ENCODE peak calls at places on chromosomes 13 and 19, in six cellular contexts. T, Z, O, S, H and I are unnamed samples.

GRCh38 chr19:44643605-44644390 is at the start of gene PVR:
- DNase-seq in T (peak), Z (peak), O (peak), S (no peak), H (peak), I (peak)

GRCh38 chr13:32017449-32017848 is 14.1 kb upstream of the FRY start:
- DNase-seq in T (no peak), Z (no peak), O (no peak), S (no peak), H (no peak), I (no peak)

GRCh38 chr19:35856001-35856400 is 710 bp upstream of the KIRREL2 start:
- DNase-seq in T (peak), Z (no peak), O (no peak), S (no peak), H (no peak), I (no peak)

GRCh38 chr13:48531416-48532145 is 1.3 kb downstream of the RCBTB2 start:
- DNase-seq in T (peak), Z (no peak), O (no peak), S (peak), H (no peak), I (no peak)

GRCh38 chr13:46961719-46962118 is 64.9 kb upstream of the HTR2A start:
- DNase-seq in T (no peak), Z (no peak), O (no peak), S (no peak), H (no peak), I (no peak)

GRCh38 chr13:95756072-95756471 is 79.1 kb downstream of the DNAJC3 start:
- DNase-seq in T (no peak), Z (no peak), O (no peak), S (no peak), H (no peak), I (no peak)

GRCh38 chr13:63449549-63449948 is 2033.9 kb upstream of the PCDH20 start:
- DNase-seq in T (no peak), Z (peak), O (no peak), S (no peak), H (no peak), I (no peak)

GRCh38 chr19:49950956-49951526 is 9.9 kb downstream of the SIGLEC11 start:
- DNase-seq in T (no peak), Z (no peak), O (no peak), S (no peak), H (no peak), I (no peak)

GRCh38 chr19:50835785-50836542 is 2.6 kb upstream of the KLK15 start:
- DNase-seq in T (peak), Z (peak), O (peak), S (peak), H (peak), I (peak)

GRCh38 chr19:33427801-33428626 is 54.5 kb downstream of the CEBPG start:
- DNase-seq in T (no peak), Z (no peak), O (no peak), S (no peak), H (peak), I (no peak)

GRCh38 chr19:10259162-10259905 is 7.3 kb downstream of the MRPL4 start:
- DNase-seq in T (peak), Z (peak), O (peak), S (peak), H (peak), I (peak)

GRCh38 chr19:10344780-10345179 is 5.4 kb upstream of the ICAM3 start:
- DNase-seq in T (no peak), Z (no peak), O (no peak), S (no peak), H (no peak), I (no peak)

GRCh38 chr13:99347911-99348451 is 40.8 kb upstream of the GPR183 start:
- DNase-seq in T (no peak), Z (no peak), O (no peak), S (no peak), H (no peak), I (no peak)

GRCh38 chr19:1768248-1768647 is 14.9 kb downstream of the ONECUT3 start:
- DNase-seq in T (peak), Z (no peak), O (no peak), S (no peak), H (no peak), I (no peak)

GRCh38 chr13:98207411-98207810 is 30.3 kb upstream of the RNF113B start:
- DNase-seq in T (no peak), Z (no peak), O (no peak), S (no peak), H (no peak), I (no peak)

GRCh38 chr19:37983916-37984315 is 76.9 kb downstream of the SIPA1L3 start:
- DNase-seq in T (no peak), Z (no peak), O (no peak), S (no peak), H (no peak), I (peak)

GRCh38 chr13:89307278-89307677 is 1636.1 kb downstream of the SLITRK5 start:
- DNase-seq in T (no peak), Z (no peak), O (no peak), S (no peak), H (no peak), I (no peak)

GRCh38 chr13:50149143-50149703 is 134.0 kb downstream of the KCNRG start:
- DNase-seq in T (no peak), Z (no peak), O (no peak), S (no peak), H (no peak), I (no peak)

GRCh38 chr13:74158028-74158427 is 23.8 kb upstream of the KLF12 start:
- DNase-seq in T (peak), Z (no peak), O (no peak), S (no peak), H (peak), I (no peak)

GRCh38 chr13:95317037-95317989 is 16.1 kb upstream of the ABCC4 start:
- DNase-seq in T (no peak), Z (no peak), O (no peak), S (no peak), H (no peak), I (no peak)

GRCh38 chr19:18501832-18502231 is 20.0 kb downstream of the ELL start:
- DNase-seq in T (no peak), Z (no peak), O (peak), S (no peak), H (peak), I (no peak)

GRCh38 chr13:87622921-87623320 is 48.2 kb upstream of the SLITRK5 start:
- DNase-seq in T (no peak), Z (no peak), O (no peak), S (no peak), H (no peak), I (no peak)

GRCh38 chr13:45737571-45738002 is 35.5 kb downstream of the CBY2 start:
- DNase-seq in T (no peak), Z (peak), O (no peak), S (peak), H (no peak), I (no peak)

GRCh38 chr19:13506550-13506878 is 235 bp upstream of the CACNA1A start:
- DNase-seq in T (peak), Z (no peak), O (no peak), S (no peak), H (no peak), I (peak)

GRCh38 chr13:102914629-102914935 is 68.8 kb downstream of the ERCC5 start:
- DNase-seq in T (peak), Z (no peak), O (no peak), S (no peak), H (no peak), I (no peak)

DNA sequence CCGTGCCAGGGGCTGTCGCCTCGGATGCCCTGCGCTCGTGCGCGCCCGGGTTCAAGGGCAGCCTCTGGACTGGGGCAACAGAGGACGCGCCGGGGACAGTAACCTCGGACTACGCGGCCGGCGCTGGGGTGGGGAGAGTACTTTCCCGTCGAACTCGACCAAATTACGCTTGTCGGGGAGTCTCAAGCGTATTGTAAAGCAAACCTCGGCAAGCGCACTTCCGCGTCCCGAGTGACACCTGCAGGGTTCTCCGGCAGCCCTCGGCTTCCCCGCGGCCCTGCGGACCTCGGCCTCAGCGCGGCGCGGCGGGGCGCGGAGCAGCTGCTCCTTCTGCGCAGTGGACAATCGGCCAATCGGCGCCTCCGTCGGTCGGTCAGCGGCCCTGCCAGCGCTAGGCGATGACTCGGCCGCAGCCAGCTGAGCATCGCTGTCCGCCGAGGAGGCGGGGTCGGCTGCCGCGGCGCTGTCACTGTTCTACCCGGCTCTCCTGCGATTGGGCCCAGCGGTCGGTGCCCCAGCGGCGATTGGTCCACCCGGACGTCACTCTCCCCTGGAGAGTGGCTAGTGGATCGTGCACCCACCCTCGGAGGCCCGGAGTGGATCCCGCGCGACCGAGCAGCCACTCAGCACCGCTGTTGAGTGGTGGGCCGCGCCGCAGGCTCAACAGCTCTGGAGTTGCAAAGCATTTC is at the start of gene SLC46A3:
- DNase-seq in T (peak), Z (peak), O (peak), S (peak), H (peak), I (peak)
- TF ChIP-seq CTCF in T (peak), Z (no peak), O (no peak), S (peak), H (no peak), I (peak)

GRCh38 chr13:78658630-78659449 is at the start of gene OBI1:
- DNase-seq in T (peak), Z (peak), O (peak), S (peak), H (peak), I (peak)
- H3K27ac ChIP-seq in T (no peak), Z (peak), O (peak), S (peak), H (peak), I (no peak)

GRCh38 chr13:43865892-43866291 is 13.6 kb downstream of the CCDC122 start:
- DNase-seq in T (no peak), Z (peak), O (no peak), S (no peak), H (no peak), I (no peak)
- TF ChIP-seq CTCF in T (no peak), Z (no peak), O (no peak), S (no peak), H (no peak), I (no peak)

GRCh38 chr13:113883314-113883811 is 19.5 kb upstream of the GAS6 start:
- DNase-seq in T (no peak), Z (no peak), O (no peak), S (no peak), H (no peak), I (no peak)

GRCh38 chr13:113881614-113882265 is 17.9 kb upstream of the GAS6 start:
- DNase-seq in T (no peak), Z (no peak), O (peak), S (no peak), H (no peak), I (no peak)

GRCh38 chr13:113880651-113881611 is 17.1 kb upstream of the GAS6 start:
- DNase-seq in T (no peak), Z (no peak), O (no peak), S (no peak), H (no peak), I (no peak)

GRCh38 chr13:113882716-113883115 is 18.8 kb upstream of the GAS6 start:
- DNase-seq in T (no peak), Z (no peak), O (no peak), S (no peak), H (no peak), I (no peak)

GRCh38 chr13:113882266-113882627 is 18.4 kb upstream of the GAS6 start:
- DNase-seq in T (no peak), Z (no peak), O (peak), S (no peak), H (no peak), I (no peak)
- H3K27ac ChIP-seq in T (no peak), Z (no peak), O (peak), S (no peak), H (peak), I (peak)

GRCh38 chr13:111153279-111153976 is 38.3 kb downstream of the ARHGEF7 start:
- DNase-seq in T (peak), Z (peak), O (peak), S (peak), H (peak), I (peak)
- TF ChIP-seq CTCF in T (peak), Z (no peak), O (no peak), S (no peak), H (no peak), I (peak)

GRCh38 chr13:28641600-28641926 is 17.4 kb upstream of the POMP start:
- DNase-seq in T (no peak), Z (no peak), O (no peak), S (no peak), H (no peak), I (no peak)

GRCh38 chr13:28637714-28638355 is 21.1 kb upstream of the POMP start:
- DNase-seq in T (no peak), Z (no peak), O (no peak), S (peak), H (no peak), I (no peak)

GRCh38 chr13:28636677-28637317 is 22.1 kb upstream of the POMP start:
- DNase-seq in T (peak), Z (peak), O (peak), S (peak), H (no peak), I (peak)

GRCh38 chr13:28638756-28639155 is 20.2 kb upstream of the POMP start:
- DNase-seq in T (no peak), Z (no peak), O (no peak), S (no peak), H (no peak), I (no peak)

DNA sequence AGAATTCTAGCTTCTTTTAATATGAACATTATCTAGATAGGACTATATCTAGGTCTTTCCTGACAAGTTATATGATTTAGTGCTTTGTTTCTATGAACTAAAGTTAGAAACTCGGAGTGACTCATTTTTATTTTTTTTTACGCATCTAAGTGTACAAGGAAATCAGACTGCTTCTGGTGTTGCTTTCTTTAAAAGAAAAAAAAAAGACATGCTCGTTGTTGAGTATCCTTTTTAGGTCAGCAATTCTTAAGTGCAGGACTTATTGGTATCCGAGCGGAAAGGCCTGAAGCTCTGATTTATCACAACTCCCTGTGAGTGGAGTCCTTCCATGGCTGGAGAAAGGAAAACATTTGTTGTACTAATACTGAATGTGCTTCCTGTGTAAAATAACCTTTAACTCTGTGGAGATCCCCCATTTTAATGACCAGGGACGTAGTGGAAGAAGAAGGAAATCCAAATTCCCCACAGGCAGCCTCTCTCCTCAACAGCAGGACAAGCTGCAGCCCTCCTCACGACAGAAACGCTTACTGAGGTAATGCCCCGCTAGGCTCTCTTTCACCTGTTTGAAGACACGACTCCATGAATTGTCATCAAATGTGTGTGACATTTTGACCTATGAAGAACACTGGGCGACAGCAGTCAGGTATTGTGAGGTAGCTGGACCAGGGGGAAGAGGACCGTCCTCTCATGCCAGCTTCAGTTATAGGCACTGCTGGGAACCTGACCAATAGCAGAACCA is 17.9 kb upstream of the POMP start:
- DNase-seq in T (no peak), Z (no peak), O (no peak), S (no peak), H (no peak), I (no peak)
- H3K27ac ChIP-seq in T (no peak), Z (no peak), O (peak), S (no peak), H (peak), I (peak)

DNA sequence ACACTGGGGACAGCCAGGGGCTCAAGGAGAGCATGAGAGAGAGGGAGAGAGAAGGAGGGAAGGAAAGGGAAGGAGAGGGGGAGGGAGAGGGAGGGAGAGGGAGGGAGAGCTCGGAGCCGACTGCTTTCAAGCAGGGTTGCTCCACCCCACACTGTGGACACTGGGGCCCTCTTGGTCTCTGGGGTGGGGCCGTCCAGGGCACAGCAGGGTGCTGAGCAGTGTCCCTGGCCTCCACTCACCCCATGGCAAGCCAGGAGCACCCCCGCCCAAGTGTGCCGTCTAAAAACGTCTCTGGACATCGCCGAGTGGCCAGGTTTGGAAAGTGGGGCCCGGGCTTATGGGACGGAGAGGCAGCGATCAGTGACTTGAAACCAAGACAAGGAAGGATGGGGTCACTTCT is 20.9 kb downstream of the DPP9 start:
- DNase-seq in T (no peak), Z (no peak), O (no peak), S (no peak), H (no peak), I (no peak)
- TF ChIP-seq CTCF in T (no peak), Z (no peak), O (no peak), S (no peak), H (no peak), I (no peak)